ENCODE peak calls at places on chromosomes 1 and 21, in four cellular contexts. V is NCI-H524, A is OCI-LY7, T is HFF-Myc. D is an unnamed sample.

GRCh38 chr1:25889470-25889869 is 14.0 kb upstream of the PAQR7 start:
- DNase-seq in V (no peak), A (no peak), T (no peak), D (no peak)

GRCh38 chr1:207868252-207868768 is 42.6 kb downstream of the CD34 start:
- DNase-seq in V (no peak), A (peak), T (no peak), D (no peak)

GRCh38 chr1:90127288-90127953 is 132.5 kb downstream of the ZNF326 start:
- DNase-seq in V (no peak), A (no peak), T (no peak), D (no peak)

GRCh38 chr1:28136636-28137613 is 39.6 kb downstream of the PTAFR start:
- DNase-seq in V (no peak), A (no peak), T (no peak), D (no peak)

GRCh38 chr1:175367039-175367758 is 174.6 kb upstream of the KIAA0040 start:
- DNase-seq in V (no peak), A (no peak), T (no peak), D (no peak)

GRCh38 chr1:59025201-59025600 is 241.4 kb upstream of the JUN start:
- DNase-seq in V (no peak), A (no peak), T (no peak), D (no peak)

GRCh38 chr1:150567341-150567716 is 12.1 kb downstream of the MCL1 start:
- DNase-seq in V (no peak), A (peak), T (no peak), D (peak)

GRCh38 chr1:168145184-168146159 is 8.7 kb upstream of the GPR161 start:
- DNase-seq in V (peak), A (peak), T (peak), D (peak)

GRCh38 chr1:185966487-185966886 is 232.3 kb downstream of the HMCN1 start:
- DNase-seq in V (no peak), A (no peak), T (no peak), D (no peak)

GRCh38 chr1:23951646-23952095 is 8.0 kb upstream of the PNRC2 start:
- DNase-seq in V (no peak), A (no peak), T (no peak), D (peak)

GRCh38 chr1:151035167-151035566 is 1.2 kb upstream of the BNIPL start:
- DNase-seq in V (no peak), A (no peak), T (no peak), D (no peak)

GRCh38 chr1:7948950-7949349 is 8.3 kb upstream of the TNFRSF9 start:
- DNase-seq in V (no peak), A (no peak), T (peak), D (peak)

GRCh38 chr1:29029652-29030051 is 94.1 kb downstream of the TMEM200B start:
- DNase-seq in V (peak), A (no peak), T (no peak), D (no peak)

GRCh38 chr21:38525454-38525853 is 27.2 kb upstream of the ERG start:
- DNase-seq in V (no peak), A (no peak), T (no peak), D (no peak)

GRCh38 chr1:204123376-204123775 is 28.5 kb downstream of the ETNK2 start:
- DNase-seq in V (no peak), A (no peak), T (no peak), D (no peak)

GRCh38 chr1:12386130-12386529 is 156.3 kb downstream of the VPS13D start:
- DNase-seq in V (no peak), A (peak), T (no peak), D (no peak)

GRCh38 chr21:27196651-27197050 is 229.8 kb upstream of the ADAMTS5 start:
- DNase-seq in V (peak), A (no peak), T (no peak), D (no peak)

GRCh38 chr1:212667223-212668139 is 32.2 kb downstream of the BATF3 start:
- DNase-seq in V (peak), A (peak), T (peak), D (peak)

GRCh38 chr1:152869808-152870419 is 8.2 kb upstream of the SMCP start:
- DNase-seq in V (peak), A (peak), T (peak), D (peak)

GRCh38 chr1:40339420-40340323 is 22.6 kb upstream of the COL9A2 start:
- DNase-seq in V (no peak), A (no peak), T (no peak), D (no peak)

GRCh38 chr1:23452011-23452411 is 27.5 kb upstream of the TCEA3 start:
- DNase-seq in V (no peak), A (no peak), T (no peak), D (no peak)

GRCh38 chr1:244371294-244372141 is 80.2 kb downstream of the ADSS2 start:
- DNase-seq in V (no peak), A (no peak), T (no peak), D (no peak)

GRCh38 chr1:113073457-113073950 is 506 bp downstream of the LRIG2 start:
- DNase-seq in V (no peak), A (no peak), T (peak), D (no peak)

GRCh38 chr1:220226752-220227151 is 45.5 kb downstream of the RAB3GAP2 start:
- DNase-seq in V (no peak), A (no peak), T (no peak), D (no peak)

GRCh38 chr1:201582261-201582951 is 43.5 kb downstream of the NAV1 start:
- DNase-seq in V (no peak), A (no peak), T (no peak), D (no peak)

GRCh38 chr1:147669475-147670318 is 627 bp downstream of the ACP6 start:
- DNase-seq in V (peak), A (peak), T (no peak), D (no peak)

GRCh38 chr1:240030236-240030635 is 61.4 kb upstream of the FMN2 start:
- DNase-seq in V (no peak), A (no peak), T (no peak), D (no peak)

GRCh38 chr1:156596426-156596825 is 4.8 kb downstream of the NAXE start:
- DNase-seq in V (no peak), A (no peak), T (no peak), D (no peak)

GRCh38 chr1:30615076-30615795 is 108.1 kb downstream of the MATN1 start:
- DNase-seq in V (no peak), A (no peak), T (no peak), D (peak)

GRCh38 chr1:228367798-228368791 is 38.5 kb downstream of the TRIM11 start:
- DNase-seq in V (no peak), A (peak), T (no peak), D (no peak)

GRCh38 chr1:36322085-36322785 is 1.2 kb downstream of the EVA1B start:
- DNase-seq in V (no peak), A (no peak), T (no peak), D (no peak)

GRCh38 chr1:47172782-47173181 is 17.1 kb downstream of the PDZK1IP1 start:
- DNase-seq in V (no peak), A (no peak), T (no peak), D (no peak)

GRCh38 chr1:222530852-222531251 is 17.1 kb downstream of the HHIPL2 start:
- DNase-seq in V (no peak), A (no peak), T (no peak), D (no peak)

GRCh38 chr1:231938211-231938610 is 311.6 kb downstream of the DISC1 start:
- DNase-seq in V (no peak), A (no peak), T (no peak), D (no peak)

GRCh38 chr1:11543392-11543791 is 64.4 kb downstream of the DISP3 start:
- DNase-seq in V (no peak), A (no peak), T (no peak), D (no peak)

GRCh38 chr1:109895720-109896504 is 14.7 kb upstream of the CSF1 start:
- DNase-seq in V (no peak), A (no peak), T (no peak), D (no peak)

GRCh38 chr1:155002479-155003226 is at the start of gene ZBTB7B:
- DNase-seq in V (no peak), A (no peak), T (no peak), D (no peak)